ENCODE peak calls at places on chromosome 21, in five cellular contexts. J, L, P, A and V are unnamed samples.

GRCh38 chr21:14989359-14989758 is 75.4 kb downstream of the NRIP1 start:
- DNase-seq in J (no peak), P (no peak), L (peak), A (peak), V (peak)

GRCh38 chr21:37435120-37435519 is 68.5 kb downstream of the DYRK1A start:
- DNase-seq in J (peak), P (no peak), A (peak), L (peak), V (peak)

GRCh38 chr21:42405064-42406059 is 1.7 kb downstream of the UBASH3A start:
- DNase-seq in A (no peak), L (no peak), P (no peak), J (no peak), V (no peak)

GRCh38 chr21:19547951-19548635 is 1144.5 kb upstream of the TMPRSS15 start:
- DNase-seq in J (no peak), P (no peak), L (no peak), A (no peak), V (no peak)

GRCh38 chr21:25092441-25093011 is 514.8 kb downstream of the MRPL39 start:
- DNase-seq in J (no peak), A (no peak), L (no peak), P (no peak), V (no peak)

GRCh38 chr21:42569732-42570301 is 56.2 kb downstream of the SLC37A1 start:
- DNase-seq in P (peak), A (no peak), J (no peak), L (no peak), V (no peak)

GRCh38 chr21:43640437-43640836 is 18.9 kb downstream of the HSF2BP start:
- DNase-seq in J (no peak), L (no peak), A (no peak), P (no peak), V (no peak)

GRCh38 chr21:42381347-42381984 is 14.4 kb downstream of the TMPRSS3 start:
- DNase-seq in L (peak), J (peak), A (peak), P (no peak), V (peak)

GRCh38 chr21:25487046-25487594 is 120.2 kb downstream of the MRPL39 start:
- DNase-seq in A (no peak), J (no peak), P (no peak), L (no peak), V (peak)

GRCh38 chr21:26933448-26933847 is 33.4 kb downstream of the ADAMTS5 start:
- DNase-seq in P (no peak), L (peak), J (no peak), A (no peak), V (no peak)

GRCh38 chr21:38297193-38297592 is 40.4 kb downstream of the KCNJ15 start:
- DNase-seq in A (peak), P (no peak), J (peak), L (peak), V (peak)

GRCh38 chr21:26391166-26391565 is 181.9 kb downstream of the CYYR1 start:
- DNase-seq in J (no peak), L (no peak), A (no peak), P (no peak), V (no peak)

DNA sequence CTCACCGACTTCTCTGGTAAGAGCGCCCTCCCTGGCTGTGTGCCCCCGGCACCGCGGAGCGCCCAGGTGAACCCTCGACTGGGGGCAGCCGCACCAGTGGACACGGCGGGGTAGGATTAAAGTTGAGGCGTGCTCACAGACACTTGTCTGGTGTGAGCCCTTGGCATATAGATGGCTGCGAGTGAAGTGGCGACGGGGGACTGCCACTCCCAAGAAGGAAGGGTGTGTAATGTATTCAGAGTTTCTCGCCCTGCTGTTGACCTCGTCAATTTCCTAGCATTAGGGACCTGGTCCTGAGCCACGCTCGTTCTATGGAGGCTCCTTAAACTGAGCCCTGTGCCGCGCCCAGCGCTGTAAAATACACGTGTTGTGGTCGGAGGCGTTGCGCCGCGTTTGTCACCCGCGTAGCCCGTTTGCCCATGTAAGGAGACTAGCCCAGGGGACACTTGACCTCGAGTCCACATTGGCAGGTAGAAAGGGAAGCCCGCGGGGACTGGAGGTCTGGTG is 545 bp downstream of the EVA1C start:
- DNase-seq in L (peak), A (peak), P (peak), J (no peak), V (no peak)
- H3K4me3 ChIP-seq in L (peak), A (peak), P (peak), J (peak), V (peak)

DNA sequence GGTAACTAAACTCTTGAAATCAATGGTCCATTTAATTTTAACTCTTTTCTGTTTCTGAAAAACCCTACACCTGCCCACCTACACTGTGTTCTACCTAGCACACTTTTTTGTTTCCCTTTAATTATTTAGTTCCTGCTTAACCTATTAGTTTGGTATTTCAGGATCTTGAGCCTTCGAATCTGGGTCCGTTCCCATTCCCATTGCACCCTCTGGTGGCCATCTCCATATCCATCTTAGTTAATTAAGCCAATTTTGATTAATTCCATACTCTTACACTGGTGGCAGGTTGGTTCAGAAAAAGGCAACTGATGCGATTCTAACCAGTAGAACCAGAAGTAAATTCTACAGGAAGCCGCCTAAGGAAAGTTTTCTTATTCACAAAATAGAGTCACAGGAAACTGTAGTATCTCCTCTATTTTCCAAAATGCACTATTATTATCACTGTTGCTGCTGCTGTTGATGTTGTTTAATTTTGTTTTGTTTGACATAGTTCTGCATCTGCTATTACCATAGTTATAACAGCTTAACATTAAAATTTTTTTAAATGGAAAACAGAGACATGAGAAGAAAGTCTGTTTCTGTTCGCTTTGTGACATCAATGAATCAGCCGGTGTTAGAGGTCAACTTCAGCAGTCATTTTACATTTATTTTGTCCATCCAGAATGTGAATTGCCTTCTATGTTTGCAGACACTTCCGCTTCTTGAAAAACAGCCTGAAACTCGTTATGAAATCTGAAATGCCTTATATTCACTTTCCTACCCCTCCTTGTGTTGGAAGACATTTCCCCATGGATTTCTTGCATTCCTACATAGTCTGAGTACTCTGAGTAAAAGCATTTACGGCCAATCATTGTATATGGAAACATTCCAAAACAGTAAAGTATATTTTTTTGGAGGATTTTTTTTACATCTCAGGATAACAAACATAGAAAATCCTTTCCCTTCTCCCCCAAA is 115.5 kb upstream of the NCAM2 start:
- DNase-seq in J (peak), A (peak), L (peak), P (no peak), V (peak)
- TF ChIP-seq CTCF in J (peak), A (peak), L (peak), P (no peak), V (peak)

DNA sequence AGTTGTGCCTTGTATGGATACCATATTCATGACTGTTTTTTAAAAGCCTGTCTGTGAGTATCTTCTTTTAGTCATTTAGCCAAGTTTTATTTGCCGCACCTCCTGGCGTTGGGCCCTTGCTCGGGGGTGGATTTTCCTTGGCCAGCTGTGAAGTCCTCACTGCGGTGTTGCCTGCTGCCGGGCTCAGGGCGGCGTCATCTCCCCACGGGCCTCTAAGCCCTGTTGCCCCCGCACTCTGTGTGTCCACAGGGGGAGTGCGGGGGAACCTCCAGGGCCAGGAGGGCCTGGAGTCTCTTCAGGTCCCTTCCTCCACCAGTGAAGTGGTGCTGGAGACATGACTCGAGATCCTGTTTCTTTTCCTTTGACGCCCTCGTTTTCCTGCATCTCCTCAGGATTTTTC is 65.8 kb upstream of the DIP2A start:
- DNase-seq in A (no peak), J (no peak), L (peak), P (no peak), V (peak)
- H3K4me3 ChIP-seq in A (no peak), J (no peak), L (no peak), P (no peak), V (no peak)

GRCh38 chr21:44818636-44819011 is 762 bp upstream of the SUMO3 start:
- DNase-seq in P (no peak), L (no peak), J (no peak), A (no peak), V (no peak)

GRCh38 chr21:44816761-44817505 is 929 bp downstream of the SUMO3 start:
- DNase-seq in A (no peak), J (no peak), P (no peak), L (no peak), V (no peak)

GRCh38 chr21:44819283-44820243 is 1.7 kb upstream of the SUMO3 start:
- DNase-seq in J (no peak), A (no peak), L (no peak), P (no peak), V (no peak)

GRCh38 chr21:44817506-44817880 is 369 bp downstream of the SUMO3 start:
- DNase-seq in P (peak), J (peak), L (peak), A (peak), V (peak)

DNA sequence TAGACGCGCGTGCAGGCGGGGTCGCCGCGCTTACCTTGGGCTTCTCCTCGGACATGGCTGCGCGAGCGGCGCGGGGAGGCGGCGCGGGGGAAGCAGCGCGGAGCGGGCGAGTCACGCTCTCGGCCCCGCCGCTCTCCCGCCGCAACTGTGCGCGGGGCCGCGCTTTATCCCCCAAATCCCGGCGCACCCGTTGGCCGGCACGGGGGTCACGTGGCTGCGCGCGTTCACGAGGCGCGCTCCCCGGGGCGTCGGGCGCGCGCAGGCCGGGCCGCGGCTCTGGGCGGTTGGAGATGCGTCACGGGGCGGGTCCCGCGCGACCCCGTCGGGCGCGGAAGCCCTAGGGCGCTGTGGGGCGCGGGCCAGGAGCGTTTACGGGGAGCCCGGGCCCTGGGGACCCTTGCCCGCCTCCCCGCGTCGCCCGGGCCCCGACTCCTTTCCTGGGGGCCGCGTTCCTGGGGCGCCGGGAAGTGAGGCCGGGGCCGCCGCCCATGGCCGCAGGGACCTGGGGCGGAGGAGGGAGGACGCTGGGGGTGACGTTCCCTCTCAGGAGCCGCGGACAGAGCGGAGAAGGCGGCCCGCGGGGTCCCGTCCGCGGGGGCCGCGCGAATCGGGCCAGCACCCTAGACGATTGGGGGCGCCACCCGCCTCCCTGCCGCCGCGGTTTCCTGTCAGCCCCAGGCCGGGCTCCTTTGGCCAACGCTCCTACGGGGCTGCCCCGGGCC is at the start of gene SUMO3:
- DNase-seq in A (peak), P (peak), J (peak), L (peak), V (peak)
- TF ChIP-seq CTCF in A (no peak), P (no peak), J (no peak), L (no peak), V (no peak)

GRCh38 chr21:46097826-46098286 is at the start of gene COL6A2:
- DNase-seq in P (no peak), L (peak), J (peak), A (peak), V (peak)

GRCh38 chr21:46100020-46100419 is 2.1 kb downstream of the COL6A2 start:
- DNase-seq in L (no peak), A (no peak), P (peak), J (no peak), V (peak)

GRCh38 chr21:46098303-46099141 is 610 bp downstream of the COL6A2 start:
- DNase-seq in L (no peak), P (peak), J (peak), A (no peak), V (peak)

GRCh38 chr21:46099476-46099875 is 1.6 kb downstream of the COL6A2 start:
- DNase-seq in A (peak), L (peak), P (peak), J (no peak), V (peak)

DNA sequence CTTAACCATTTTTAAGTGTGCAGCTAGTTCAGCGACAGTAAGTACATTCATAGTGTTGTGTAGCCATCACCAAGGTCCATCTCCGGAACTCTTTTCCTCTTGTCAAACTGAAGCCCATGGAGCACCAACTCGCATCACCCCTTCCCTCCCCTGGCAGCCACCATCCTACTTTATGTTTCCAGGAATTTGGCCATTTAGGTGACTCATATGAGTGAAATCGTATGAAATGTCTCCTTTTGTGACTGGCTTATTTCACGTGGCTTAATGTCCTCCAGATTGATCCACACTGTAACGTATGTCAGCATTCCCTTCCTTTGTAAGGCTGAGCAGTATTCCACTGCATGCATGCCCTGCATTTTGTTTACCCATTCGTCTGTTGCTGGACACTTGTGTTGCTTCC is 2.5 kb downstream of the COL6A2 start:
- DNase-seq in L (peak), P (peak), J (no peak), A (peak), V (peak)
- H3K4me3 ChIP-seq in L (peak), P (peak), J (no peak), A (peak), V (peak)

DNA sequence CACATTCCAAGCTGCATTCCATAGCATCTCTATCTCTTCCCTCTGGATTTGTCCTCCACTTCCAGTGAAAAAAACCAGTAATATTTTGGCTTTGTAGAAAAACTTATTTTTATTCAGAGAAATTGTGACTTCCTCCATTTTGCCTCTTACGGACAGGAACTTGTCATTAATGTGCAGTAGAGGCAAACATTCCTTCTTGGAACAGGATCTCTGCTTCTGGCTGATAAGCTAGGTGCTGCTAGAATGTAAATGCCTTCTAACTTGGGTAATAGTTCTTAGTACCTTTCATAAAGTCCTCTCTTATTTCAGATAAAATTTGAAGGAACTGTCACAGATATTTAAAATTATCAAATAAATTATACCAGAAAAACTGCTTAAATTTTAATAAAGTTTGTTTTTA is 707.8 kb downstream of the USP25 start:
- DNase-seq in L (no peak), P (no peak), A (no peak), J (no peak), V (no peak)
- TF ChIP-seq CTCF in L (no peak), P (no peak), A (no peak), J (no peak), V (no peak)

GRCh38 chr21:35593000-35593502 is 467.3 kb downstream of the SETD4 start:
- DNase-seq in A (peak), L (peak), P (no peak), J (no peak), V (peak)
- H3K4me3 ChIP-seq in A (no peak), L (no peak), P (no peak), J (no peak), V (no peak)

DNA sequence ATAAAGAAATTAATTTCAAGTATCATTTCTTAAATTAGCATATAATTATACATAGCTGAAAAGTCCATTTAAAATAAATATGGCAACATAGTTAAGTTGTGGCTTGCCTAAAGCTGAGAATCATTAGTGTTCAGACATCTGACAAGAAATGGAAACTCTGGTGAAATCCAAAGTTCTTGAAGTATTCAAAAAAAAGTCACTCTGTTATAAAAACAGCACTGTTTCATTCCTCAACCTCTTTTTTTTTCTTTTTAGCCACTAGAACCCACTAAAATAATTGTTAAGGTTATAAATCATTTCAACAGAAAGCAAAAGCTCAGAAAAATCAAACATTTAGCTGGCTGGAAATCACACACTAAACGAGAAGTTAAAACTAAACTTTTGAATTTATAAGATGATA is 476.7 kb downstream of the LTN1 start:
- DNase-seq in A (no peak), J (no peak), L (no peak), P (no peak), V (no peak)
- TF ChIP-seq CTCF in A (no peak), J (no peak), L (no peak), P (no peak), V (no peak)

DNA sequence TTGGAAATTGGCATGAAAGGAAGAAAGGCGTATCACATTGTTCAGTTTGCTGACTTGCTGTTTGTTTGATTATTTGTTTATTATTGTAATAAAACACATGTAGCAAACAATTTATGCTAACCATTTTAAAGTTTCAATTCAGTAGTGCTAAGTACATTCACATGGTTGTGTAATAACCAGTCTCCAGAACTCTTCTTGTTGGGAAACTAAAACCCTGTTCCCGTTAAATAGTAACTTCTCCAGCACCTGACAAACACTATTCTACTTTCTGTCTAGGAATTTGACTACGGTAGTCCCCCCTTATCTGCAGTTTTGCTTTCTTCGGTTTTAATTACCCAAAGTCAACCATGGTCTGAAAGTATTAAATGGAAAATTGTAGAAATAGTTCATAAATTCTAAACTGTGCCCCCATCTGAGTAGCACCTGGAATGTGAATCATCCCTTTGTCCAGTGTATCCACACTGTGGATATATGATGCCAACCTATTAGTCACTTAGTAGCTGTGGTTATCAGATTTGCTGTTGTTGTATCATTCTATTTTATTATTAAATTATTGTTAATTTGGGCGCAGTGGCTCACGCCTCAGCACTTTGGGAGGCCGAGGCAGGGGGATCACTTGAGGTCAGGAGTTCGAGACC is 5.5 kb downstream of the MORC3 start:
- DNase-seq in L (no peak), J (no peak), A (no peak), P (no peak), V (peak)
- H3K4me3 ChIP-seq in L (no peak), J (no peak), A (no peak), P (no peak), V (no peak)